ENCODE peak calls at places on chromosomes 3 and 15, in seven cellular contexts. U is uterus, S is esophagus muscularis mucosa, O is psoas muscle, Q is fibroblast of lung, C is small intestine, A is suprapubic skin. D is an unnamed sample. For H3K4me1, the result is how much of the 10 kb centered on the place peaks cover.

GRCh38 chr3:177721864-177722370 is 524.6 kb upstream of the TBL1XR1 start:
- DNase-seq in A (no peak), C (no peak), U (no peak), O (no peak), Q (no peak), S (no peak), D (no peak)

GRCh38 chr3:10957976-10958749 is 34.4 kb upstream of the SLC6A1 start:
- DNase-seq in Q (no peak), U (no peak), S (no peak), C (peak), O (peak), A (no peak), D (peak)

GRCh38 chr15:45980376-45980775 is 345.5 kb downstream of the SQOR start:
- DNase-seq in O (no peak), Q (no peak), U (no peak), A (no peak), S (no peak), C (no peak), D (no peak)

GRCh38 chr15:60119101-60119500 is 115.0 kb downstream of the FOXB1 start:
- DNase-seq in A (no peak), Q (no peak), U (no peak), O (no peak), S (peak), C (no peak), D (no peak)

GRCh38 chr3:181941250-181941649 is 229.5 kb downstream of the SOX2 start:
- DNase-seq in C (no peak), S (no peak), Q (no peak), A (no peak), O (no peak), U (no peak), D (no peak)

GRCh38 chr15:90360746-90361145 is 8.7 kb downstream of the ZNF774 start:
- DNase-seq in O (no peak), S (no peak), C (no peak), Q (no peak), U (no peak), A (no peak), D (no peak)

GRCh38 chr3:1613962-1614361 is 484.7 kb upstream of the CNTN4 start:
- DNase-seq in U (no peak), C (no peak), O (no peak), A (no peak), S (no peak), Q (no peak), D (no peak)

GRCh38 chr3:151434151-151434890 is 26.5 kb downstream of the IGSF10 start:
- DNase-seq in C (no peak), A (no peak), O (no peak), U (no peak), Q (peak), S (no peak), D (no peak)

GRCh38 chr15:64695571-64695992 is 79.8 kb downstream of the RBPMS2 start:
- DNase-seq in S (no peak), O (no peak), C (no peak), A (no peak), U (no peak), Q (no peak), D (peak)

GRCh38 chr15:70248116-70249025 is 150.7 kb upstream of the TLE3 start:
- DNase-seq in A (peak), S (no peak), C (no peak), O (peak), U (no peak), Q (no peak), D (no peak)

GRCh38 chr3:42497009-42497731 is 5.3 kb upstream of the VIPR1 start:
- DNase-seq in U (peak), O (no peak), Q (no peak), A (peak), C (peak), S (no peak), D (no peak)

GRCh38 chr15:34275154-34275553 is 50.3 kb downstream of the EMC4 start:
- DNase-seq in S (no peak), Q (peak), O (no peak), U (no peak), C (no peak), A (no peak), D (no peak)

GRCh38 chr3:197507541-197507940 is 48.2 kb downstream of the BDH1 start:
- DNase-seq in O (no peak), C (no peak), Q (no peak), U (no peak), A (no peak), S (no peak), D (no peak)

GRCh38 chr15:92914768-92915221 is 14.7 kb downstream of the CHD2 start:
- DNase-seq in S (no peak), U (no peak), A (no peak), C (peak), Q (no peak), O (no peak), D (no peak)

GRCh38 chr3:135047061-135047460 is 252.0 kb downstream of the EPHB1 start:
- DNase-seq in Q (no peak), S (no peak), O (no peak), A (no peak), U (no peak), C (no peak), D (no peak)

GRCh38 chr3:40086890-40087884 is 222.3 kb upstream of the EIF1B start:
- DNase-seq in S (peak), Q (no peak), U (no peak), O (no peak), C (no peak), A (no peak), D (no peak)

GRCh38 chr15:69031013-69032001 is 16.8 kb downstream of the NOX5 start:
- DNase-seq in S (peak), C (peak), O (peak), Q (peak), U (no peak), A (no peak), D (peak)

GRCh38 chr15:94709319-94709718 is 478.0 kb downstream of the MCTP2 start:
- DNase-seq in O (no peak), Q (no peak), U (no peak), S (no peak), A (no peak), C (no peak), D (no peak)

GRCh38 chr3:39126532-39127071 is 19.1 kb downstream of the TTC21A start:
- DNase-seq in O (no peak), C (peak), S (no peak), A (no peak), Q (peak), U (peak), D (no peak)

GRCh38 chr3:184687363-184688049 is 24.4 kb downstream of the MAGEF1 start:
- DNase-seq in Q (no peak), U (peak), O (peak), S (no peak), A (no peak), C (peak), D (peak)

GRCh38 chr15:98873441-98874218 is 134.0 kb downstream of the PGPEP1L start:
- DNase-seq in C (no peak), O (no peak), S (no peak), U (no peak), A (no peak), Q (peak), D (no peak)

GRCh38 chr15:67133738-67134576 is 68.6 kb downstream of the SMAD3 start:
- DNase-seq in C (peak), U (no peak), Q (no peak), A (no peak), O (no peak), S (no peak), D (peak)

GRCh38 chr3:146468234-146468931 is 978 bp downstream of the PLSCR2 start:
- DNase-seq in C (no peak), A (no peak), O (no peak), Q (peak), S (no peak), U (no peak), D (no peak)

GRCh38 chr3:69998759-69999158 is 774 bp upstream of the SAMMSON start:
- DNase-seq in Q (no peak), C (no peak), U (peak), A (no peak), O (no peak), S (no peak), D (no peak)

GRCh38 chr3:124256156-124256555 is 264.2 kb upstream of the ROPN1 start:
- DNase-seq in U (no peak), O (no peak), Q (no peak), A (no peak), C (no peak), S (no peak), D (no peak)

GRCh38 chr15:74406992-74407705 is 26.6 kb downstream of the SEMA7A start:
- DNase-seq in S (no peak), O (no peak), Q (peak), U (peak), A (no peak), C (no peak), D (no peak)

GRCh38 chr3:170178631-170179030 is 2.9 kb downstream of the PHC3 start:
- DNase-seq in U (no peak), C (peak), S (no peak), A (no peak), O (no peak), Q (no peak), D (no peak)

GRCh38 chr3:130688677-130689076 is 58.0 kb downstream of the PIK3R4 start:
- DNase-seq in A (no peak), Q (no peak), S (no peak), O (no peak), C (no peak), U (no peak), D (no peak)

GRCh38 chr3:106268696-106269095 is 399.9 kb upstream of the CBLB start:
- DNase-seq in O (no peak), Q (no peak), S (no peak), C (no peak), U (no peak), A (no peak), D (no peak)
- H3K27ac ChIP-seq in O (no peak), Q (no peak), S (no peak), C (no peak), U (no peak), A (no peak), D (no peak)

GRCh38 chr3:193730498-193730897 is 137.5 kb downstream of the OPA1 start:
- DNase-seq in S (peak), O (no peak), Q (no peak), U (no peak), C (no peak), A (no peak), D (no peak)
- H3K4me1 ChIP-seq in S (under half), O (under half), Q (under half), U (under half), C (under half), A (under half), D (under half)

DNA sequence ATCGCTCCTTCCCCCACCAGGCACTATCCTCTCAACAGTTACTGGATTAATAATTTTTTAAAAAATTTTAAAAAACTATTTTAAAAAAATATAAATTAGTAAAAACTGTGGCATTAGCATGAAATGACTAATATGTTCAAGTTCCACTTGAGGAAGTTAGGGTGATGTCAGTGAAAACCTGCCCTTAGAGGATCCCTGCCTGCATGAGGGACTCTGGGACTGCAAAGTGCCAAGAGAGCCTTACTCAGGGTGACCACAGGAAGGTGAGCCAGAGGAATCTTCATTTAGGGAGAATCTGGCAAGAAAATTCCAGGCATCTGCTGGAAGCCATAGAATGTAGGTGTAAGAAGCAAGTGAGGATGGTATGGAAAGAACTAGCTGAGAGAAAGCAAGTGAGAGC is 157.7 kb upstream of the BCL6 start:
- DNase-seq in S (no peak), C (no peak), A (no peak), Q (no peak), O (no peak), U (no peak), D (no peak)
- H3K4me3 ChIP-seq in S (no peak), C (no peak), A (no peak), Q (no peak), O (no peak), U (no peak), D (no peak)

DNA sequence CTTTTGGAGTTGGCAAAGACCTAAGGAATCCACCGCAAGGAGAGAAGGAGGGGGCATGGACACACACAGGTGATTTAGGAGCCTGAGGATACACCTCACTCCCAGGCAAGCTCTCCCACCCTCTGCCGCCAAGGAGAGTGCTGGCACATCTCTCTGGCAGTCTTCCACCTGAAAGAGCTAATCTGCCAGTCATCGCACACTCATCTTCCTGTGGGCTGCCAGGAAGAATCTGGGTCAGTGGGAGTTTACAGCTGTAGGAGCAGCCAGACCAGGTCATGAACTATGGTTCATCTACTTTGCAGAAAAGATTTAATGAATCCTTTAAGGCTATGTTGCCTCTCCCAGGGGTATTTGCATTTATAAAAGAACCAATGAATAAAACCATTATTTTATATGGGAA is 170.6 kb upstream of the TSC22D2 start:
- DNase-seq in U (peak), C (no peak), Q (peak), S (no peak), A (no peak), O (peak), D (no peak)
- H3K27ac ChIP-seq in U (peak), C (no peak), Q (peak), S (peak), A (no peak), O (peak), D (no peak)

DNA sequence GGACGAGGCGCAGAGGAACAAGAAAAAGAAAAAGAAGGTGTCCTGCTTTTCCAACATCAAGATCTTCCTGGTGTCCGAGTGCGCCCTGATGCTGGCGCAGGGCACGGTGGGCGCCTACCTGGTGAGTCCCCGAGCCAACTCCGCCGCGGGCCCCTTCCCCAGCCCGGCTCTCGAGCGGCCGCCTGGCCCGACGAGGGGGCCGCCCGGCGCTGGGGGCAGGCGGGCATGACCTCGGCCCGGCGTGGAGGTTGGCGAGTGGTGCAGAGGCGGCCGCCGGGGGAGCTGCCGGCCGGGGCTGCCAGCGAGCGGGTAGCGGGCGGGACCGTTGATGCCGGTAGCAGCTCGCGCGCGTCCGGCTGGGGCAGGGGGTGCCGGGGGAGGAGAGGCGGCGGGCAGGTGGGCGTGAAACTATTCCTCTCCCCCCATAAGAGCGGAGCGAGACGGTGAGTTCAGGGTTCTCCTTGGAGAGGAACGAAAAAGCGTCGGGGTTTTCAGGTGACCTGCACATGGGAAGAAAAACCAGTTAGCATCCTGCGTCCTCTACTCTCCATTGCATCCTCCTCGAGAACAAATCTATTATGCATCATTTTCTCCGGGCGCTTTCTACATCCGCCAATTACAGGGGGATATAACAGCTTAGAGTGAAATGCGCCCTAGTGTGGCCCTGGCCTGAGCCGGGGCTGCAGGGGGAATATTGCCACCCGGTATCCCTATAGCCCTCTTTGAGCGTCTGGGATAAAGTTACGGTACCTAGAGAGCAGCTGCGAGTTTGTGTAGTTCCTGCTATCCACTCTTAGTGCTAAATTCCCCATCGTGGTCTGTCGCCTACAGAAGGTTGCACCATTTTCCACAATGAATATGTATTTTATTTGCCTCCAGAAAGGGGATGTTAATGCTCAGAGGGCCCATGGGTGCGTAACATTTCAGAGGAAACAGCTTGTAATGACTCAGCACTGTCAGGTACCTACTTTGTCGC is 748 bp downstream of the SLCO3A1 start:
- DNase-seq in A (peak), Q (peak), C (no peak), U (peak), O (peak), S (peak), D (peak)
- H3K4me1 ChIP-seq in A (under half), Q (under half), C (under half), U (under half), O (under half), S (under half), D (half or more)

GRCh38 chr3:183662099-183662498 is 26.7 kb downstream of the KLHL24 start:
- DNase-seq in C (no peak), S (no peak), O (no peak), U (no peak), Q (no peak), A (no peak), D (no peak)
- H3K4me3 ChIP-seq in C (no peak), S (no peak), O (no peak), U (no peak), Q (no peak), A (no peak), D (no peak)

GRCh38 chr3:139118835-139119234 is 74.1 kb upstream of the PRR23C start:
- DNase-seq in O (no peak), U (no peak), C (no peak), S (peak), Q (no peak), A (no peak), D (no peak)

GRCh38 chr3:139119331-139120025 is 74.8 kb upstream of the PRR23C start:
- DNase-seq in Q (no peak), A (no peak), U (no peak), O (no peak), S (peak), C (no peak), D (no peak)

GRCh38 chr3:139120336-139120971 is 75.8 kb upstream of the PRR23C start:
- DNase-seq in A (no peak), C (no peak), O (no peak), U (no peak), S (peak), Q (peak), D (no peak)

GRCh38 chr3:139117883-139118760 is 73.4 kb upstream of the PRR23C start:
- DNase-seq in A (no peak), C (no peak), O (no peak), S (peak), Q (no peak), U (no peak), D (no peak)

GRCh38 chr3:139117136-139117675 is 72.5 kb upstream of the PRR23C start:
- DNase-seq in O (no peak), Q (peak), A (no peak), C (no peak), U (no peak), S (peak), D (no peak)
- H3K27ac ChIP-seq in O (no peak), Q (no peak), A (no peak), C (no peak), U (no peak), S (no peak), D (no peak)

GRCh38 chr3:5185093-5185673 is 2.3 kb upstream of the EDEM1 start:
- DNase-seq in C (no peak), S (no peak), Q (no peak), U (no peak), O (no peak), A (no peak), D (no peak)
- H3K4me1 ChIP-seq in C (under half), S (under half), Q (under half), U (under half), O (under half), A (under half), D (under half)